ENCODE peak calls at places on chromosomes 3 and 15, in five cellular contexts. Q, H, T, W and X are unnamed samples. For H3K4me1, the result is how much of the 10 kb centered on the place peaks cover.

GRCh38 chr15:72925661-72926060 is 126.6 kb upstream of the NEO1 start:
- DNase-seq in Q (no peak), H (no peak), T (no peak), W (no peak), X (no peak)

GRCh38 chr3:128969993-128970740 is 23.7 kb downstream of the CFAP92 start:
- DNase-seq in Q (peak), H (peak), T (peak), W (peak), X (no peak)

GRCh38 chr15:51229907-51230328 is 108.5 kb downstream of the CYP19A1 start:
- DNase-seq in Q (peak), H (no peak), T (no peak), W (no peak), X (no peak)

GRCh38 chr15:84840741-84841429 is 23.7 kb downstream of the ALPK3 start:
- DNase-seq in Q (no peak), H (peak), T (peak), W (peak), X (no peak)

GRCh38 chr3:185353823-185354614 is 8.9 kb upstream of the MAP3K13 start:
- DNase-seq in Q (peak), H (peak), T (peak), W (peak), X (peak)

GRCh38 chr3:45182915-45183881 is 37.0 kb upstream of the CDCP1 start:
- DNase-seq in Q (peak), H (no peak), T (peak), W (peak), X (peak)

GRCh38 chr15:98714906-98715305 is 66.6 kb downstream of the IGF1R start:
- DNase-seq in Q (no peak), H (peak), T (no peak), W (no peak), X (no peak)

GRCh38 chr15:99409097-99409473 is 156.7 kb upstream of the MEF2A start:
- DNase-seq in Q (peak), H (peak), T (peak), W (peak), X (peak)

GRCh38 chr3:32843504-32844321 is 25.9 kb downstream of the TRIM71 start:
- DNase-seq in Q (peak), H (no peak), T (no peak), W (peak), X (no peak)

DNA sequence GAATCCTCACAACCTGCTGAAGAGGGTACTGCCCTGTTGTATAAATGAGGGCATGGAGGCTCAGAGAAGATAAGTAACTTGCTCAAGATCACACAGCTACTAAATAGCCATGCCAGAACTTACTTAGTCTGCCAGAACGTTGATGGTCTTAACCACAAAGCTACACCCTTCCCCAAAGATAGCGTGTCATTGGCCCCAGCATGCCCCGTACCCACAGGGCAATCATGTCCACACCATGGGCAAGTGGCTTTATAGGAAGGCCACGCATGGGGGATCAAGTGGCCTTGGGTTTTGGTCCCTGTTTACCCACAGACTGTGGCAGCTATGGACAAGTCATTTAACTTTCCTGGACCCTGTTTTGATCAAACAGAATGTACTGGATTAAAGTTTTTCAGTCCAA is 15.9 kb upstream of the ARHGEF3 start:
- DNase-seq in Q (no peak), H (no peak), T (no peak), W (no peak), X (no peak)
- H3K4me1 ChIP-seq in Q (under half), H (under half), T (under half), W (under half), X (under half)

DNA sequence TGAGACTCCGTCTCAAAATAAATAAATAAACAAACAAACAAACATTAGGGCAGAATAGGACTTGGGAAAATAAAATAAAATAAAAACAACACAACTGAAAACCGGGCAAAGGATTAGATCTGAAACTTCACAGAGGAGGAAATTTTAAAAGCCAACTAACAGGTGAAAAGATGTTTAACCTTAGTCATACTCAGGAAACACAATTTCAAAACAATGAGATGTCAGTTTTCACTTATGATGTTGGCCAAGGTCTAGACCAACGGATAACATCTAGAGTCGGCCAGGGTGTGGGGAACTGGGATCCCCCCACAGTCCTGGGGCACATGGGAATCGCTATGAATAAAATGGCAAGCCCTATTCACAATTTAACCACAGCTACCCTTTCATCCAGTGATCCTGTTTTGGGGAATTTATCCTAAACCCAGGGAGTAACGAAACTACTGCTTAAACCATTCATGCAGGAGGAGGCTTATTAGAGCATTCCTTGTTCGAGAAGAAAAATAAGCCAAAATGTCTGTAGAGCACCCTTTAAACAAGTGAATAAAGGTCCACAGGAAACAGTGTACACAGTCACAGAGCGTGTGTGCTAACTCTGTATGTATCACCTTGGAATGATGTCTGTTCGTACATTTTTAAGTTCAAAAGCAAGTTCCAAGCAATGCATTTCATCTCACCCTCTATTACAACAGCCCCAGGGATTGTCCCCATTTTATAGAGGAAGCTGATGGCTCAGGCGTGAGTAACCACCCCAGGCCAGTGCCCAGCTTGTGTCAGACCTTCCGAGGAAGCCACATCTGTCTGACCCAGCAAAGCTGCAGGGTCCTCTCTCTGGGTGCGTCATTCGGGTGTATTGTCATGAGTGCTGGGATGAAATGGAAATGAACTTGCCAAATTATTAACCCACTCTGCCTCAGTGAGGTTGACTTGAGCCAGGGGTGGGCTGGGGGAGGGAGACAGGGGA is 6.3 kb upstream of the ANPEP start:
- DNase-seq in Q (no peak), H (no peak), T (no peak), W (no peak), X (no peak)
- H3K4me1 ChIP-seq in Q (under half), H (under half), T (under half), W (under half), X (under half)

GRCh38 chr3:152236741-152237140 is 32.0 kb upstream of the MBNL1 start:
- DNase-seq in Q (no peak), H (no peak), T (no peak), W (no peak), X (no peak)
- H3K4me1 ChIP-seq in Q (under half), H (under half), T (under half), W (under half), X (under half)

GRCh38 chr3:127763337-127763736 is 59.0 kb downstream of the MGLL start:
- DNase-seq in Q (no peak), H (no peak), T (no peak), W (no peak), X (no peak)
- H3K4me1 ChIP-seq in Q (under half), H (under half), T (under half), W (under half), X (under half)

GRCh38 chr15:68220967-68221366 is 8.6 kb downstream of the CLN6 start:
- DNase-seq in Q (no peak), H (no peak), T (no peak), W (no peak), X (peak)

GRCh38 chr15:68224546-68225250 is 4.8 kb downstream of the CLN6 start:
- DNase-seq in Q (no peak), H (no peak), T (peak), W (no peak), X (peak)

GRCh38 chr15:68223171-68223570 is 6.4 kb downstream of the CLN6 start:
- DNase-seq in Q (no peak), H (no peak), T (peak), W (no peak), X (peak)

GRCh38 chr15:68220489-68220888 is 9.0 kb downstream of the CLN6 start:
- DNase-seq in Q (no peak), H (no peak), T (peak), W (no peak), X (no peak)

DNA sequence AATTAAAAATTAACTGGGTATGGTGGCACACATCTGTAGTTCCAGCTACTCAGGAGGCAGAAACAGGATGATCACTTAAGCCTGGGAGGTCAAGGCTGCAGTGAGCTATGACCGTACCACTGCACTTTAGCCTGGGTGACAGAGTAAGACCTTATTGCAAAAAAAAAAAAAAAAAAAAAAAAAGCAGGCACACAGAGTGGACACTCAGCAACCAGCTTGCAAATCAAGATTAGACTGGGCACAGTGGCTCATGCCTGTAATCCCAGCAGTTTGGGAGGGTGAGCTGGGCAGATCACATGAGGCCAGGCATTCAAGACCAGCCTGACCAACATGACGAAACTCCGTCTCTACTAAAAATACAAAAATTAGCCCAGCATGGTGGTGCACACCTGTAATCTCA is 5.4 kb downstream of the CLN6 start:
- DNase-seq in Q (no peak), H (no peak), T (peak), W (no peak), X (no peak)
- H3K4me1 ChIP-seq in Q (under half), H (under half), T (under half), W (under half), X (under half)